ENCODE peak calls at places on chromosomes 7 and 10, in six cellular contexts. P is naive thymus-derived CD8-positive, alpha-beta T cell; S is naive B cell; C is Daoy; U is RWPE1; L is endothelial cell. T is an unnamed sample.

GRCh38 chr7:155818154-155818819 is 6.0 kb upstream of the SHH start:
- DNase-seq in P (no peak), S (no peak), C (no peak), U (no peak), L (no peak), T (no peak)

GRCh38 chr7:13188236-13188635 is 500.8 kb downstream of the ARL4A start:
- DNase-seq in P (no peak), S (no peak), C (no peak), U (no peak), L (no peak), T (no peak)

GRCh38 chr7:93890041-93890463 is 501 bp downstream of the TFPI2 start:
- DNase-seq in P (no peak), S (peak; percentile 8), C (peak; percentile 72), U (peak; percentile 49), L (peak; percentile 36), T (peak; percentile 40)

GRCh38 chr7:36128448-36129047 is 24.5 kb upstream of the EEPD1 start:
- DNase-seq in P (no peak), S (no peak), C (peak; percentile 98), U (peak; percentile 80), L (no peak), T (peak; percentile 63)

GRCh38 chr7:12965767-12966166 is 278.3 kb downstream of the ARL4A start:
- DNase-seq in P (no peak), S (no peak), C (no peak), U (peak; percentile 36), L (no peak), T (peak; percentile 68)

GRCh38 chr7:138245216-138245615 is 169.0 kb downstream of the AKR1D1 start:
- DNase-seq in P (no peak), S (no peak), C (no peak), U (no peak), L (no peak), T (no peak)

GRCh38 chr7:40306025-40306424 is 171.2 kb downstream of the SUGCT start:
- DNase-seq in P (no peak), S (no peak), C (no peak), U (no peak), L (no peak), T (no peak)

GRCh38 chr7:1957471-1958225 is 275.1 kb downstream of the MAD1L1 start:
- DNase-seq in P (no peak), S (no peak), C (no peak), U (no peak), L (no peak), T (no peak)

GRCh38 chr10:46052057-46052790 is 6.2 kb upstream of the MSMB start:
- DNase-seq in P (no peak), S (no peak), C (no peak), U (no peak), L (no peak), T (no peak)

GRCh38 chr7:127588697-127589482 is 679 bp downstream of the ARF5 start:
- DNase-seq in P (peak; percentile 27), S (no peak), C (peak; percentile 84), U (peak; percentile 53), L (peak; percentile 64), T (peak; percentile 60)

GRCh38 chr7:20267482-20267881 is 50.3 kb upstream of the MACC1 start:
- DNase-seq in P (no peak), S (peak; percentile 24), C (no peak), U (no peak), L (no peak), T (no peak)

GRCh38 chr10:30392564-30392990 is 41.4 kb upstream of the MAP3K8 start:
- DNase-seq in P (peak; percentile 71), S (peak; percentile 68), C (peak; percentile 69), U (peak; percentile 82), L (peak; percentile 79), T (peak; percentile 31)

GRCh38 chr10:6706725-6707124 is 126.6 kb upstream of the PRKCQ start:
- DNase-seq in P (no peak), S (no peak), C (no peak), U (no peak), L (no peak), T (no peak)

GRCh38 chr10:97796651-97797050 is 24.9 kb upstream of the SFRP5 start:
- DNase-seq in P (no peak), S (no peak), C (no peak), U (no peak), L (no peak), T (no peak)

GRCh38 chr7:28695300-28696261 is 262.5 kb downstream of the TRIL start:
- DNase-seq in P (no peak), S (no peak), C (peak; percentile 57), U (no peak), L (no peak), T (no peak)

GRCh38 chr10:5816170-5816569 is 2.9 kb upstream of the GDI2 start:
- DNase-seq in P (no peak), S (peak; percentile 71), C (no peak), U (no peak), L (no peak), T (no peak)

GRCh38 chr7:44846816-44847508 is 925 bp downstream of the H2AZ2 start:
- DNase-seq in P (no peak), S (no peak), C (no peak), U (no peak), L (no peak), T (no peak)

GRCh38 chr10:7397636-7398035 is 13.2 kb downstream of the SFMBT2 start:
- DNase-seq in P (no peak), S (no peak), C (no peak), U (no peak), L (no peak), T (no peak)

GRCh38 chr10:98748298-98748697 is 301.6 kb upstream of the HPS1 start:
- DNase-seq in P (no peak), S (peak; percentile 1), C (peak; percentile 13), U (peak; percentile 8), L (peak; percentile 47), T (peak; percentile 1)

GRCh38 chr10:21494221-21495001 is 31.1 kb downstream of the SKIDA1 start:
- DNase-seq in P (peak; percentile 10), S (peak; percentile 13), C (peak; percentile 41), U (no peak), L (peak; percentile 47), T (no peak)

GRCh38 chr10:59006511-59007306 is 169.7 kb upstream of the PHYHIPL start:
- DNase-seq in P (no peak), S (no peak), C (peak; percentile 59), U (peak; percentile 54), L (no peak), T (no peak)

GRCh38 chr7:5442757-5443305 is 19.2 kb upstream of the TNRC18 start:
- DNase-seq in P (no peak), S (no peak), C (no peak), U (no peak), L (no peak), T (no peak)

GRCh38 chr10:43304687-43305333 is 37.9 kb upstream of the RASGEF1A start:
- DNase-seq in P (peak; percentile 41), S (peak; percentile 41), C (peak; percentile 47), U (no peak), L (peak; percentile 56), T (no peak)

GRCh38 chr7:136275794-136276193 is 298.6 kb upstream of the MTPN start:
- DNase-seq in P (no peak), S (no peak), C (no peak), U (no peak), L (no peak), T (no peak)

GRCh38 chr10:30984563-30985328 is 46.9 kb downstream of the ZNF438 start:
- DNase-seq in P (no peak), S (no peak), C (no peak), U (no peak), L (no peak), T (no peak)

GRCh38 chr7:2256306-2257045 is 14.4 kb downstream of the NUDT1 start:
- DNase-seq in P (no peak), S (no peak), C (no peak), U (no peak), L (no peak), T (no peak)

GRCh38 chr10:72875250-72876055 is 18.1 kb upstream of the OIT3 start:
- DNase-seq in P (peak; percentile 1), S (peak; percentile 2), C (peak; percentile 3), U (peak; percentile 37), L (no peak), T (peak; percentile 30)

GRCh38 chr7:87580636-87581035 is 20.0 kb downstream of the ABCB1 start:
- DNase-seq in P (no peak), S (no peak), C (no peak), U (no peak), L (no peak), T (no peak)

T was measured in NCI-H1105 treated with DMSO at 0.1 percent for 48 hours.